ENCODE peak calls at places on chromosomes 6 and 20, in ten cellular contexts. L, Y, E, H, Q, G, F, M, Z and U are unnamed samples.

GRCh38 chr20:38219006-38219950 is 41.3 kb downstream of the KIAA1755 start:
- DNase-seq in Z (no peak), F (no peak), G (no peak), H (no peak), M (no peak), Q (no peak), L (no peak), E (peak; percentile 63), Y (no peak), U (no peak)

GRCh38 chr6:13445005-13445743 is 42.2 kb downstream of the GFOD1 start:
- DNase-seq in E (no peak), H (no peak), Y (peak; percentile 68), M (no peak), G (peak; percentile 36), Q (peak; percentile 65), Z (no peak), L (peak; percentile 81), F (no peak), U (peak; percentile 82)

GRCh38 chr20:825710-826421 is 7.6 kb upstream of the FAM110A start:
- DNase-seq in H (no peak), F (no peak), Q (no peak), Z (no peak), L (no peak), M (no peak), G (no peak), Y (peak; percentile 9), E (peak; percentile 29), U (no peak)

GRCh38 chr6:54624779-54625178 is 221.8 kb upstream of the FAM83B start:
- DNase-seq in Z (no peak), G (no peak), F (no peak), E (no peak), M (peak; percentile 26), L (no peak), H (no peak), Y (no peak), Q (no peak), U (no peak)

GRCh38 chr6:39801456-39802251 is 9.5 kb downstream of the DAAM2 start:
- DNase-seq in E (no peak), Y (no peak), Q (no peak), F (no peak), M (no peak), Z (no peak), G (no peak), H (no peak), L (no peak), U (no peak)

GRCh38 chr6:31379850-31380249 is 22.9 kb upstream of the HLA-B start:
- DNase-seq in Z (no peak), L (no peak), F (no peak), Y (no peak), Q (no peak), G (no peak), E (no peak), H (no peak), M (no peak), U (no peak)

GRCh38 chr6:46894429-46894828 is 27.3 kb downstream of the ADGRF5 start:
- DNase-seq in H (no peak), Q (no peak), M (no peak), F (no peak), E (no peak), L (no peak), G (no peak), Y (no peak), Z (no peak), U (no peak)

GRCh38 chr6:86558318-86558717 is 379.0 kb upstream of the HTR1E start:
- DNase-seq in Y (no peak), L (no peak), Z (no peak), H (no peak), F (no peak), M (no peak), Q (no peak), G (no peak), E (no peak), U (no peak)

GRCh38 chr6:164478426-164478825 is 831.0 kb downstream of the C6orf118 start:
- DNase-seq in G (no peak), H (no peak), Q (no peak), L (no peak), M (no peak), E (no peak), F (no peak), Y (no peak), Z (no peak), U (no peak)

GRCh38 chr20:38260378-38261053 is at the start of gene KIAA1755:
- DNase-seq in Y (no peak), L (peak; percentile 8), E (no peak), F (no peak), M (no peak), Z (no peak), H (no peak), Q (peak; percentile 64), G (no peak), U (no peak)

GRCh38 chr6:37256692-37257319 is 766 bp upstream of the TBC1D22B start:
- DNase-seq in E (no peak), G (no peak), Y (no peak), F (no peak), Q (no peak), L (no peak), H (no peak), Z (no peak), M (no peak), U (no peak)

GRCh38 chr20:63183422-63184146 is 32.3 kb downstream of the YTHDF1 start:
- DNase-seq in M (no peak), Q (no peak), H (peak; percentile 69), F (peak; percentile 57), Y (peak; percentile 59), E (no peak), Z (peak; percentile 8), L (peak; percentile 63), G (peak; percentile 34), U (peak; percentile 70)

GRCh38 chr20:20551409-20551808 is 161.0 kb downstream of the RALGAPA2 start:
- DNase-seq in G (no peak), Q (no peak), Z (no peak), M (no peak), L (no peak), Y (no peak), H (no peak), E (no peak), F (no peak), U (no peak)

GRCh38 chr6:106519460-106520394 is 109.6 kb downstream of the RTN4IP1 start:
- DNase-seq in L (no peak), G (no peak), Y (peak; percentile 50), Z (peak; percentile 42), H (peak; percentile 56), F (peak; percentile 90), Q (no peak), E (peak; percentile 64), M (peak; percentile 76), U (peak; percentile 81)

GRCh38 chr6:4510317-4510716 is 265.9 kb upstream of the CDYL start:
- DNase-seq in E (no peak), L (no peak), Z (no peak), F (no peak), G (no peak), Q (no peak), H (no peak), M (no peak), Y (no peak), U (no peak)

GRCh38 chr20:9040874-9041524 is 27.9 kb upstream of the PLCB4 start:
- DNase-seq in Y (no peak), Q (no peak), F (no peak), L (no peak), M (no peak), H (no peak), Z (no peak), E (no peak), G (no peak), U (no peak)

GRCh38 chr6:44068607-44069296 is 58.5 kb downstream of the MRPL14 start:
- DNase-seq in G (no peak), Q (no peak), L (no peak), Z (no peak), M (no peak), Y (no peak), H (no peak), F (no peak), E (no peak), U (no peak)

GRCh38 chr6:42505377-42505702 is 53.6 kb upstream of the TRERF1 start:
- DNase-seq in Z (no peak), G (no peak), E (no peak), F (no peak), M (no peak), Y (no peak), H (no peak), L (no peak), Q (no peak), U (peak; percentile 49)

GRCh38 chr6:63814459-63814858 is 178.9 kb downstream of the PHF3 start:
- DNase-seq in L (no peak), Y (no peak), G (no peak), M (no peak), Z (no peak), H (no peak), E (no peak), Q (no peak), F (no peak), U (no peak)
- TF ChIP-seq CTCF in L (no peak), Y (no peak), G (no peak), M (peak; percentile 6), Z (no peak), H (no peak), E (no peak), Q (no peak), F (peak; percentile 40), U (peak; percentile 22)

GRCh38 chr6:102154874-102155273 is 761.4 kb downstream of the GRIK2 start:
- DNase-seq in G (no peak), H (no peak), F (no peak), E (no peak), Z (no peak), L (no peak), Q (no peak), Y (no peak), M (no peak), U (no peak)

GRCh38 chr6:102154176-102154575 is 760.7 kb downstream of the GRIK2 start:
- DNase-seq in L (no peak), Y (no peak), Z (no peak), H (no peak), M (no peak), F (no peak), E (no peak), G (no peak), Q (no peak), U (no peak)

GRCh38 chr6:102150549-102150948 is 757.0 kb downstream of the GRIK2 start:
- DNase-seq in M (no peak), Y (no peak), E (no peak), Q (no peak), H (no peak), G (no peak), F (no peak), Z (no peak), L (no peak), U (no peak)
- H3K27ac ChIP-seq in M (no peak overlapping the region), Y (no peak overlapping the region), E (no peak overlapping the region), Q (no peak overlapping the region), H (no peak overlapping the region), G (no peak overlapping the region), F (no peak overlapping the region), Z (no peak overlapping the region), L (no peak overlapping the region), U (no peak overlapping the region)

GRCh38 chr6:138289739-138290138 is 71.4 kb upstream of the PBOV1 start:
- DNase-seq in M (no peak), L (peak; percentile 62), Z (no peak), Q (no peak), Y (peak; percentile 38), E (no peak), H (peak; percentile 2), F (peak; percentile 11), G (no peak), U (no peak)
- TF ChIP-seq CTCF in M (no peak), L (peak; percentile 5), Z (peak; percentile 18), Q (peak; percentile 54), Y (peak; percentile 6), E (no peak), H (peak; percentile 32), F (peak; percentile 55), G (no peak), U (no peak)

GRCh38 chr6:137224890-137225198 is 5.7 kb upstream of the IFNGR1 start:
- DNase-seq in Y (no peak), G (no peak), F (peak; percentile 83), H (no peak), E (no peak), Z (no peak), Q (no peak), L (no peak), M (no peak), U (no peak)
- H3K27ac ChIP-seq in Y (peak overlapping the region; percentile 72), G (peak overlapping the region; percentile 33), F (peak overlapping the region; percentile 71), H (no peak overlapping the region), E (peak overlapping the region; percentile 83), Z (no peak overlapping the region), Q (peak overlapping the region; percentile 99), L (no peak overlapping the region), M (no peak overlapping the region), U (no peak overlapping the region)